ENCODE peak calls at places on chromosomes 6 and 20, in six cellular contexts. K is trophoblast cell, J is IMR-90, W is neuronal stem cell, G is mesenchymal stem cell, H is H1. S is an unnamed sample.

GRCh38 chr6:160945516-160946177 is 45.9 kb upstream of the MAP3K4 start:
- DNase-seq in K (no peak), J (no peak), W (no peak), G (no peak), H (no peak), S (no peak)

GRCh38 chr20:59962155-59962554 is 3.9 kb downstream of the CDH26 start:
- DNase-seq in K (no peak), J (no peak), W (no peak), G (no peak), H (no peak), S (no peak)

GRCh38 chr6:157629220-157629619 is 193.8 kb upstream of the SNX9 start:
- DNase-seq in K (peak), J (peak), W (no peak), G (peak), H (no peak), S (no peak)

GRCh38 chr6:144776031-144776819 is 491.1 kb downstream of the UTRN start:
- DNase-seq in K (no peak), J (no peak), W (no peak), G (no peak), H (no peak), S (no peak)

GRCh38 chr6:133568970-133569889 is 319.7 kb upstream of the TCF21 start:
- DNase-seq in K (peak), J (peak), W (no peak), G (peak), H (no peak), S (peak)

GRCh38 chr6:35585688-35586087 is 73.0 kb upstream of the TULP1 start:
- DNase-seq in K (no peak), J (no peak), W (no peak), G (no peak), H (no peak), S (no peak)

GRCh38 chr6:87925373-87926060 is 122.1 kb upstream of the SPACA1 start:
- DNase-seq in K (no peak), J (no peak), W (no peak), G (no peak), H (no peak), S (no peak)

GRCh38 chr20:2751868-2752630 is 48.4 kb downstream of the CPXM1 start:
- DNase-seq in K (no peak), J (no peak), W (no peak), G (no peak), H (peak), S (no peak)

GRCh38 chr6:47147175-47147727 is 105.1 kb upstream of the ADGRF1 start:
- DNase-seq in K (no peak), J (no peak), W (no peak), G (no peak), H (no peak), S (no peak)

GRCh38 chr20:61252601-61253263 is 671 bp downstream of the CDH4 start:
- DNase-seq in K (no peak), J (peak), W (no peak), G (peak), H (peak), S (no peak)

GRCh38 chr6:142746524-142746923 is 198.5 kb downstream of the HIVEP2 start:
- DNase-seq in K (no peak), J (peak), W (peak), G (peak), H (peak), S (peak)

GRCh38 chr20:44651507-44652373 is at the start of gene ADA:
- DNase-seq in K (peak), J (peak), W (peak), G (peak), H (peak), S (peak)

DNA sequence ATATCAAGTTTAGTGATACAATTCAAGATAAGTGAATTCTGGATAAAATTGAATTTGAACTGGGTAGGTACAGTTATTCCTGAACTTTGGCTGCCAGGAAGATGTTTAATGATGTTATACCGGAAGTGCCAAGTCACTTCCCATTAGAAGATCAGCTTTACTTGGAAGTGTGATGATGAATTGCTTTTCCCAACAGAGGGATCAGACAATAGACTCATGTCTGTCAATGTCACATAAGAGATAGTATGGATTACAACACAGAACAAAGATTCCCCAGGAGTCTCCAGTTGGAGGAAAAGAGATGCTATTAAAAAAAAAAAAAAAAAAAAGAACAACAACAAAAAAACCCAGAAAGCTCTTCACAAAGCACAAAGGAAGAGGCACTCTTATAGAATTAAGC is 497.9 kb upstream of the EPHA7 start:
- DNase-seq in K (no peak), J (no peak), W (no peak), G (no peak), H (no peak), S (no peak)
- H2AFZ ChIP-seq in K (no peak), J (no peak), W (no peak), G (no peak), H (no peak), S (no peak)

GRCh38 chr20:22582386-22582959 is 1.9 kb downstream of the FOXA2 start:
- DNase-seq in K (no peak), J (no peak), W (no peak), G (no peak), H (peak), S (peak)
- H3K18ac ChIP-seq in K (no peak), J (no peak), W (peak), G (no peak), H (peak), S (no peak)

GRCh38 chr6:38801305-38801704 is 86.2 kb downstream of the DNAH8 start:
- DNase-seq in K (no peak), J (no peak), W (no peak), G (no peak), H (no peak), S (no peak)

GRCh38 chr6:38805127-38805655 is 90.1 kb downstream of the DNAH8 start:
- DNase-seq in K (no peak), J (no peak), W (no peak), G (no peak), H (no peak), S (no peak)

GRCh38 chr6:38804368-38804767 is 89.3 kb downstream of the DNAH8 start:
- DNase-seq in K (no peak), J (no peak), W (no peak), G (no peak), H (no peak), S (no peak)

GRCh38 chr6:38803129-38803528 is 88.0 kb downstream of the DNAH8 start:
- DNase-seq in K (no peak), J (no peak), W (no peak), G (no peak), H (no peak), S (no peak)

GRCh38 chr6:38802497-38802896 is 87.4 kb downstream of the DNAH8 start:
- DNase-seq in K (no peak), J (no peak), W (no peak), G (no peak), H (no peak), S (no peak)
- H2AFZ ChIP-seq in K (no peak), J (no peak), W (no peak), G (no peak), H (no peak), S (no peak)

GRCh38 chr6:149318581-149319286 is 1.2 kb downstream of the TAB2 start:
- DNase-seq in K (no peak), J (no peak), W (no peak), G (peak), H (no peak), S (no peak)

GRCh38 chr6:149316740-149317655 is 514 bp upstream of the TAB2 start:
- DNase-seq in K (peak), J (peak), W (peak), G (peak), H (peak), S (peak)

GRCh38 chr6:149319413-149319812 is 1.9 kb downstream of the TAB2 start:
- DNase-seq in K (no peak), J (no peak), W (no peak), G (no peak), H (no peak), S (no peak)

GRCh38 chr6:149316108-149316727 is 1.3 kb upstream of the TAB2 start:
- DNase-seq in K (no peak), J (no peak), W (no peak), G (no peak), H (no peak), S (no peak)

GRCh38 chr6:149317656-149318571 is at the start of gene TAB2:
- DNase-seq in K (peak), J (no peak), W (peak), G (peak), H (peak), S (no peak)
- H3K18ac ChIP-seq in K (peak), J (peak), W (peak), G (peak), H (peak), S (peak)

GRCh38 chr6:162772466-162772865 is 44.7 kb downstream of the PACRG start:
- DNase-seq in K (no peak), J (no peak), W (peak), G (no peak), H (no peak), S (no peak)

GRCh38 chr6:162770955-162771354 is 43.2 kb downstream of the PACRG start:
- DNase-seq in K (no peak), J (no peak), W (no peak), G (no peak), H (no peak), S (no peak)

GRCh38 chr6:162770136-162770535 is 42.4 kb downstream of the PACRG start:
- DNase-seq in K (no peak), J (no peak), W (no peak), G (no peak), H (no peak), S (no peak)

GRCh38 chr6:162777091-162777490 is 49.3 kb downstream of the PACRG start:
- DNase-seq in K (no peak), J (no peak), W (no peak), G (no peak), H (no peak), S (no peak)

DNA sequence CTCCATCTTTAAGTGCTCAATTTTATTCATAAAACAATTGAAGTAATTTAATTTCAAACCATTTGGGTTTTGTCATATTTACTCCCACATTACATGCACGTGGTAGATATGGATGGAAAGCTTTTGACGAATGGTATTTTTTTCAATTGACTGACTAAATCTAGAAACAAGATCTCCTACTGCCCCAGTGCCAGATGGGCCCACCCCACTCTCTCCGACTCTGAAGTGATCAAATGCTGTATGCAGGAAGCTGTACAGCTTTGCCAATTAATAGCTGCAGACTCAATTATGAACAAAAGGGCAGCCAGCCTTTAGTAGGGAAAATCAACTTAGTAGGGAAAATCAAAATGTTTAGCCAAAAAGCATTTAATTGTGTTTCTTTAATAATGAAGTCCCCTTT is 46.2 kb downstream of the PACRG start:
- DNase-seq in K (no peak), J (no peak), W (no peak), G (no peak), H (no peak), S (no peak)
- H2AFZ ChIP-seq in K (no peak), J (no peak), W (no peak), G (no peak), H (no peak), S (no peak)

DNA sequence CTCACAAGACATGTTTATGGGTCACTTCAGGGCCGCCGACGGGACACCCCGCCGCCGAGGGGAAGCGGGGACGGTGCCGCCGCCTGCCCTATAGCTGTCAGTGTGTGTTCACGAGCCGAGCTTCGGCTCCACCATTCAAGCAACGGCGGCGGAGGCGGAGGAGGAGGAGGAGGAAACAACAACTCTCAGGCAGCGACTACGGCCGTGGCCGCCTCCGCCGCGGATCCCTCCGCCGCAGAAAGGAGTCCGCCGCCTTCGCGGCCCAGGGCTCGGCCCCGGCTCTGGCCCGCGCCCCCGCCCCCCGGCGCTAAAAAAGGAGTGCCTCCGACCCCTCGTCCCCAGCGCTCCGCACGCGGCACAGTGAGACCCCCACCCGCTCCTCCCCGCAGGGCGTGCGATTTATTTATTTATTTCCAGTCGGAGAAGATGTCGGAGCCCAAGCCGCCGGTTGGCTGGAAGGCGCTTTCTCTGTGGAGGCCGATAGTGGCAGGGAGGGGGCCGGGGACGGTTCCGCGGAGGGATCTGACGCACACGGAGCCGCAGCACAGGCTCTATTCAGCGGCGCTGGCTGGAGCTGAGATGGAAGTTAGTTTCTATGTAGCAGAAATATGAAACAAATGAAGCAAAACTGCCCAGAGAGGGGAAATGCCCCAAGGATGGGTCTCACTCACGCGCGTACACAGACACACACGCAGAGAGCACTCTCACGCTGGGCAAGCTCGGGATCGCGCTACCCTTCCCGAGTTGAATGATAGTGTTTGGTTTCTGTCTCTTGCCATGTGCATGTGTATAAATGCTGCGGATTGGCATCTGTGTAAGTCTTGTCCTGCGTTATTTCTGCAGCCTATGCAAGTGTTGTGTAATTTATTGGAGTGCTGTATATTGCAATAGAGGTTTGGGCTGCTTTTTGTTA is at the start of gene PHIP:
- DNase-seq in K (peak), J (peak), W (peak), G (peak), H (peak), S (peak)
- H3K18ac ChIP-seq in K (peak), J (peak), W (peak), G (peak), H (peak), S (peak)

DNA sequence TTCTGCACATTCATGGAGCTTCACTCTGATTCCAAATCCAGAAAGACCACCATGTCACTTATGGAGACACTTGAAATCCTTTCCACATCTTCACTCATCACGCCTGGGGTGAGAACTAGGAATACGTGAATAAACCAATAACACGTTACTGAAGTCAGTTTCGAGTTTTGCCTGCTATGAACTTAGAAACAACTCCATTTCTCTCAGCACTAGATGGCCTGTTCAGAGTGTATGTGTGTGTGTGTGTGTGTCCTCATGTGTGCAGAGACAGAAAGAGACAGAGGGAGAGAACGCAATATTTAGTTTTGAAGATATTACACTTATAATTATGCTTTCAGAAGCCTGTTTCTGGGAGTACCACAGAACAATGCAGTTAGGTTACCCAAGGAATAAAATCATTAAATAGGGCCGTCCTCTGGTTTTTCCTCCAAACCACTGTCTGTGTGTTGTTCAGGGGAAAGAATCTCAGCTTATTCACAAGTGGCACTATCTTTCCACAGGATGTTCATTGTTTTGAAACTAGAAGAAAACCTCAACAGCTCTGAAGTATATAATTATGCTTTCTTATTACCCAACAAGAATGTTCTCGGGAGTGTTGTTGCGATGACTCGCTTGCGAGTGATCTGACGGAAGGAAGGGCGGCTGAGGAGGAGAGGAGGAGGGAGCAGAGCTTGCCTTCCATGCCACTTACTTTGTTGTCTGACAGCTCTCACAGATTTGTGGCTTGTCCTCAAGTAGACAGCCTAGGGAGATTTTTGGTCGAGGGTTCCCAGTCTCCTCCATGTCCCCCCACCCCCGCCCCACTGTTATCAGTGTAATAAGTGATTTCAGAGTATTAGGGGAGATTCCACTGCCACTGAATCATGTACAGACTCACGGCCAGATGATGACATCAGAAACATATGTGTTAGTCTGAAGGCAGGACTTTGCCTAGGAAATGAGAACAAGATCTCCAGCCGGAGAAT is 80.9 kb upstream of the CCN6 start:
- DNase-seq in K (peak), J (peak), W (no peak), G (peak), H (no peak), S (no peak)
- H2AFZ ChIP-seq in K (peak), J (peak), W (peak), G (no peak), H (no peak), S (no peak)

DNA sequence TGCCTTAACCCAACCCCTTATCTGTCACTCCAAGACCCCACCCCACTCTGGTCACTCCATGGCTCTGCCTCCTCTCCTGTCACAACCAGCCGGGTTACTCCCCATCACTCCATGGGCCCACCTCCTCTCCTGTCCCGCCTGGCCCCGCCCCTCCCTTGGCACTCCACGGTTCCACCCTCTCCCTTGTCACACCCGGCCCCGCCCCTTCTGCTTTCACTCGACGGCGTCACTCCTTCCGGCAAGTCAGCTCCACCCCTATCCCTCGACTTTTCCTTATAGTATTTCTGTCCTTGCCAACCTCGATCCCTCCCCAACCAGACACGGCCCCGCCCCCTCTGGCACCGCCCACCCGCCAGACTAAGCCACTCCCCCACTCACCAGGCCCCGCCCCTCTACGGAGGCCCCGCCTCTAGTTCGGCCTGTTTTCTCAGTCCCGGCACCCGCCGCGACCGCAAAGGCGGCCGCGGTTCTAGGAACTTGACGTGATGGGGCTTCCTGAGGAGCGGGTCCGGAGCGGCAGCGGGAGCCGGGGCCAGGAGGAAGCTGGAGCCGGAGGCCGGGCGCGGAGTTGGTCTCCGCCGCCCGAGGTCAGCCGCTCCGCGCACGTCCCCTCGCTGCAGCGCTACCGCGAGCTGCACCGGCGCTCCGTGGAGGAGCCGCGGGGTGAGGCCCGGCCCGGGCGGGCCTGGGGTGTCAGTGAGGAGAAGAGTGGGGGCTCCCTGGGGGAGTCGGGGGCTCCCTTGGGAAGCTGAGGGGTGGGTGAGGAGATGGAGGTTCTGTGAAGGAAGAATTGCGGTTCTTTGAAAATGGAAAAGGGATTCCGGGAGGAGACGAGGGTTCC is at the start of gene ACSS2:
- DNase-seq in K (peak), J (peak), W (peak), G (peak), H (peak), S (peak)
- H3K18ac ChIP-seq in K (peak), J (peak), W (peak), G (peak), H (no peak), S (no peak)

DNA sequence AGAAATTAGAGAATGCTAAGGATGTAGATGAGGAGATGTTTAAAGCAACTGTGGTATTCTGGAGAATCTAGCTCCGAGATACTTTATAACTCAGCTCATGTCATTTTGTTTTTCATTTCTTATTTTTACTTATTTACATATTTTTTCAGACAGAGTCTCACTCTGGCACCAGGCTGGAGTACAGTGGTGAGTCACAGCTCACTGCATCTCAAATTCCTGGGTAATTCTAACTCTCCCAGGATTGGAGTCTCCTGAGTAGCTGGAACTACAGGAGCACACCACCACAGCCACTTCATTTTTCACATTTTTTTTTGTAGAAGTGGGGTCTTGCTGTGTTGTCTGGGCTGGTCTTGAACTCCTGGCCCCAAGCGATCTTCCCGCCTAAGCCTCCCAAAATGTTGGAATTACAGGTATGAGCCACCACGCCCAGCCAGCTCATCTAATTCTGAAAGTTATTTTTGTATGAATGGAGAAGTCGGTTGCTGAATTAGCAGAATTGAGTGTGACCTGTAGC is 94.3 kb upstream of the FAM8A1 start:
- DNase-seq in K (peak), J (peak), W (no peak), G (peak), H (peak), S (no peak)
- H2AFZ ChIP-seq in K (no peak), J (no peak), W (no peak), G (no peak), H (no peak), S (no peak)

GRCh38 chr20:25195014-25195961 is at the start of gene ENTPD6:
- DNase-seq in K (peak), J (peak), W (peak), G (peak), H (peak), S (peak)
- H3K18ac ChIP-seq in K (peak), J (peak), W (peak), G (peak), H (peak), S (no peak)

S was measured in H9.